ENCODE peak calls at places on chromosomes 7 and 10, in five cellular contexts. One of them, this sample, is unnamed.

GRCh38 chr7:95693551-95694333 is 78.6 kb upstream of the DYNC1I1 start:
- DNase-seq in IMR-90: peak
- DNase-seq in HepG2: no peak
- DNase-seq in SK-N-SH: no peak
- DNase-seq in K562: no peak
- DNase-seq in this sample: peak

GRCh38 chr7:76397409-76398183 is 11.9 kb downstream of the SSC4D start:
- DNase-seq in IMR-90: peak
- DNase-seq in HepG2: no peak
- DNase-seq in SK-N-SH: peak
- DNase-seq in K562: peak
- DNase-seq in this sample: peak

GRCh38 chr10:103665439-103665838 is 171.9 kb downstream of the NEURL1 start:
- DNase-seq in IMR-90: no peak
- DNase-seq in HepG2: no peak
- DNase-seq in SK-N-SH: no peak
- DNase-seq in K562: no peak
- DNase-seq in this sample: no peak

GRCh38 chr7:117715784-117716445 is 157.3 kb downstream of the CTTNBP2 start:
- DNase-seq in IMR-90: peak
- DNase-seq in HepG2: peak
- DNase-seq in SK-N-SH: peak
- DNase-seq in K562: peak
- DNase-seq in this sample: peak

GRCh38 chr10:87734987-87735827 is 75.5 kb downstream of the PAPSS2 start:
- DNase-seq in IMR-90: peak
- DNase-seq in HepG2: peak
- DNase-seq in SK-N-SH: peak
- DNase-seq in K562: peak
- DNase-seq in this sample: peak

GRCh38 chr7:107353701-107354100 is 116.2 kb upstream of the GPR22 start:
- DNase-seq in IMR-90: peak
- DNase-seq in HepG2: no peak
- DNase-seq in SK-N-SH: no peak
- DNase-seq in K562: no peak
- DNase-seq in this sample: no peak

GRCh38 chr10:79292789-79293746 is 54.2 kb upstream of the PPIF start:
- DNase-seq in IMR-90: no peak
- DNase-seq in HepG2: peak
- DNase-seq in SK-N-SH: peak
- DNase-seq in K562: peak
- DNase-seq in this sample: peak

GRCh38 chr7:21580073-21580521 is 37.3 kb downstream of the DNAH11 start:
- DNase-seq in IMR-90: peak
- DNase-seq in HepG2: no peak
- DNase-seq in SK-N-SH: no peak
- DNase-seq in K562: no peak
- DNase-seq in this sample: peak

GRCh38 chr10:6843477-6843876 is 263.4 kb upstream of the PRKCQ start:
- DNase-seq in IMR-90: no peak
- DNase-seq in HepG2: no peak
- DNase-seq in SK-N-SH: no peak
- DNase-seq in K562: no peak
- DNase-seq in this sample: no peak

GRCh38 chr7:115914951-115915350 is 115.6 kb downstream of the TFEC start:
- DNase-seq in IMR-90: no peak
- DNase-seq in HepG2: no peak
- DNase-seq in SK-N-SH: no peak
- DNase-seq in K562: no peak
- DNase-seq in this sample: no peak

GRCh38 chr10:128173383-128173782 is 47.2 kb upstream of the MKI67 start:
- DNase-seq in IMR-90: no peak
- DNase-seq in HepG2: peak
- DNase-seq in SK-N-SH: no peak
- DNase-seq in K562: no peak
- DNase-seq in this sample: peak

GRCh38 chr10:45224219-45224841 is 91.1 kb downstream of the OR13A1 start:
- DNase-seq in IMR-90: no peak
- DNase-seq in HepG2: no peak
- DNase-seq in SK-N-SH: no peak
- DNase-seq in K562: no peak
- DNase-seq in this sample: no peak
- TF ChIP-seq SMC3 in IMR-90: no peak
- TF ChIP-seq SMC3 in HepG2: no peak
- TF ChIP-seq SMC3 in SK-N-SH: no peak
- TF ChIP-seq SMC3 in K562: no peak
- TF ChIP-seq SMC3 in this sample: no peak

GRCh38 chr10:86298501-86299001 is 68.0 kb downstream of the GRID1 start:
- DNase-seq in IMR-90: no peak
- DNase-seq in HepG2: no peak
- DNase-seq in SK-N-SH: no peak
- DNase-seq in K562: no peak
- DNase-seq in this sample: no peak
- TF ChIP-seq SMC3 in IMR-90: no peak
- TF ChIP-seq SMC3 in HepG2: no peak
- TF ChIP-seq SMC3 in SK-N-SH: no peak
- TF ChIP-seq SMC3 in K562: no peak
- TF ChIP-seq SMC3 in this sample: no peak

GRCh38 chr10:125016611-125017202 is 74.8 kb downstream of the ZRANB1 start:
- DNase-seq in IMR-90: no peak
- DNase-seq in HepG2: no peak
- DNase-seq in SK-N-SH: no peak
- DNase-seq in K562: no peak
- DNase-seq in this sample: no peak

GRCh38 chr10:125014984-125015944 is 73.3 kb downstream of the ZRANB1 start:
- DNase-seq in IMR-90: no peak
- DNase-seq in HepG2: no peak
- DNase-seq in SK-N-SH: peak
- DNase-seq in K562: no peak
- DNase-seq in this sample: no peak

GRCh38 chr10:125017547-125018298 is 75.8 kb downstream of the ZRANB1 start:
- DNase-seq in IMR-90: no peak
- DNase-seq in HepG2: no peak
- DNase-seq in SK-N-SH: no peak
- DNase-seq in K562: no peak
- DNase-seq in this sample: no peak

GRCh38 chr10:125014086-125014830 is 72.3 kb downstream of the ZRANB1 start:
- DNase-seq in IMR-90: no peak
- DNase-seq in HepG2: no peak
- DNase-seq in SK-N-SH: no peak
- DNase-seq in K562: no peak
- DNase-seq in this sample: no peak

DNA sequence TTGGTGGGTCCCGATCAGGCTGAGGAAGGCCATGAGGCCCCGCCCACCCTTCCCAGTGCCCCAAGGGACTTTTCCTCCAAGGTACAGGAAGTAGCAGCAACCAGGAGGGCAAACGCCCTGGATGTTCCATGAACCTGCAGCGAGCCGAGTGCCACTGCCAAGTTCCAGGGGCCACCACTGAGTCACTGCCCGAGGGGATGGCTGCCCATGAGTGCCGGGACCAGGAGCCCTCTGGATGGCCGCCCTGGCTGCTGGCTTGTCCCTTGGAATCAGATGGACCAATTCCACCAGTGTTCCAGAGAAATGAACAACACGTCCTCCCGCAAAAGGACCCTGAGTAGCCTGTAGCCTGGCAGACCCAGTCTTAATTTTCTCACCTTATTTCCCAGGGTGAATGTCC is 74.2 kb downstream of the ZRANB1 start:
- DNase-seq in IMR-90: no peak
- DNase-seq in HepG2: no peak
- DNase-seq in SK-N-SH: peak
- DNase-seq in K562: no peak
- DNase-seq in this sample: no peak
- TF ChIP-seq SMC3 in IMR-90: no peak
- TF ChIP-seq SMC3 in HepG2: no peak
- TF ChIP-seq SMC3 in SK-N-SH: no peak
- TF ChIP-seq SMC3 in K562: no peak
- TF ChIP-seq SMC3 in this sample: no peak

GRCh38 chr10:70348228-70348850 is 34.1 kb downstream of the LRRC20 start:
- DNase-seq in IMR-90: no peak
- DNase-seq in HepG2: no peak
- DNase-seq in SK-N-SH: peak
- DNase-seq in K562: peak
- DNase-seq in this sample: peak
- TF ChIP-seq SMC3 in IMR-90: peak
- TF ChIP-seq SMC3 in HepG2: peak
- TF ChIP-seq SMC3 in SK-N-SH: peak
- TF ChIP-seq SMC3 in K562: peak
- TF ChIP-seq SMC3 in this sample: peak

GRCh38 chr7:128915841-128916642 is 5.5 kb upstream of the KCP start:
- DNase-seq in IMR-90: no peak
- DNase-seq in HepG2: no peak
- DNase-seq in SK-N-SH: peak
- DNase-seq in K562: no peak
- DNase-seq in this sample: no peak
- TF ChIP-seq SMC3 in IMR-90: no peak
- TF ChIP-seq SMC3 in HepG2: no peak
- TF ChIP-seq SMC3 in SK-N-SH: no peak
- TF ChIP-seq SMC3 in K562: no peak
- TF ChIP-seq SMC3 in this sample: no peak

This sample was measured in A549.